ENCODE peak calls at places on chromosomes 11 and 22, in ten cellular contexts. One of them, this sample, is unnamed.

GRCh38 chr11:125170001-125170405 is 5.5 kb downstream of the PKNOX2 start:
- DNase-seq in fibroblast of lung: no peak
- DNase-seq in sigmoid colon: peak; percentile 67
- DNase-seq in GM23338: peak; percentile 30
- DNase-seq in body of pancreas: peak; percentile 32
- DNase-seq in OCI-LY7: no peak
- DNase-seq in bronchial epithelial cell: no peak
- DNase-seq in PC-9: no peak
- DNase-seq in type B pancreatic cell: no peak
- DNase-seq in B cell: no peak
- DNase-seq in this sample: no peak

GRCh38 chr11:13247606-13248320 is 29.8 kb upstream of the BMAL1 start:
- DNase-seq in fibroblast of lung: no peak
- DNase-seq in sigmoid colon: no peak
- DNase-seq in GM23338: no peak
- DNase-seq in body of pancreas: no peak
- DNase-seq in OCI-LY7: no peak
- DNase-seq in bronchial epithelial cell: no peak
- DNase-seq in PC-9: no peak
- DNase-seq in type B pancreatic cell: no peak
- DNase-seq in B cell: no peak
- DNase-seq in this sample: no peak

GRCh38 chr22:28268176-28268575 is 349.1 kb upstream of the PITPNB start:
- DNase-seq in fibroblast of lung: no peak
- DNase-seq in sigmoid colon: no peak
- DNase-seq in GM23338: no peak
- DNase-seq in body of pancreas: no peak
- DNase-seq in OCI-LY7: no peak
- DNase-seq in bronchial epithelial cell: no peak
- DNase-seq in PC-9: no peak
- DNase-seq in type B pancreatic cell: no peak
- DNase-seq in B cell: no peak
- DNase-seq in this sample: no peak

GRCh38 chr11:34565417-34566208 is 52.0 kb upstream of the ELF5 start:
- DNase-seq in fibroblast of lung: no peak
- DNase-seq in sigmoid colon: no peak
- DNase-seq in GM23338: peak; percentile 78
- DNase-seq in body of pancreas: peak; percentile 26
- DNase-seq in OCI-LY7: peak; percentile 5
- DNase-seq in bronchial epithelial cell: no peak
- DNase-seq in PC-9: no peak
- DNase-seq in type B pancreatic cell: no peak
- DNase-seq in B cell: no peak
- DNase-seq in this sample: peak; percentile 44

GRCh38 chr11:123302751-123303195 is 107.7 kb upstream of the CLMP start:
- DNase-seq in fibroblast of lung: peak; percentile 18
- DNase-seq in sigmoid colon: no peak
- DNase-seq in GM23338: peak; percentile 38
- DNase-seq in body of pancreas: no peak
- DNase-seq in OCI-LY7: peak; percentile 8
- DNase-seq in bronchial epithelial cell: peak; percentile 49
- DNase-seq in PC-9: no peak
- DNase-seq in type B pancreatic cell: no peak
- DNase-seq in B cell: no peak
- DNase-seq in this sample: peak; percentile 9

GRCh38 chr22:49072996-49073645 is 754.6 kb downstream of the BRD1 start:
- DNase-seq in fibroblast of lung: no peak
- DNase-seq in sigmoid colon: peak; percentile 26
- DNase-seq in GM23338: no peak
- DNase-seq in body of pancreas: no peak
- DNase-seq in OCI-LY7: no peak
- DNase-seq in bronchial epithelial cell: no peak
- DNase-seq in PC-9: no peak
- DNase-seq in type B pancreatic cell: no peak
- DNase-seq in B cell: no peak
- DNase-seq in this sample: no peak

GRCh38 chr11:534592-535518 is 521 bp downstream of the HRAS start:
- DNase-seq in fibroblast of lung: peak; percentile 9
- DNase-seq in sigmoid colon: no peak
- DNase-seq in GM23338: peak; percentile 44
- DNase-seq in body of pancreas: peak; percentile 49
- DNase-seq in OCI-LY7: peak; percentile 54
- DNase-seq in bronchial epithelial cell: peak; percentile 89
- DNase-seq in PC-9: no peak
- DNase-seq in type B pancreatic cell: peak; percentile 76
- DNase-seq in B cell: peak; percentile 68
- DNase-seq in this sample: peak; percentile 85

GRCh38 chr22:26535499-26535898 is 23.2 kb upstream of the TFIP11 start:
- DNase-seq in fibroblast of lung: no peak
- DNase-seq in sigmoid colon: no peak
- DNase-seq in GM23338: no peak
- DNase-seq in body of pancreas: no peak
- DNase-seq in OCI-LY7: peak; percentile 92
- DNase-seq in bronchial epithelial cell: no peak
- DNase-seq in PC-9: no peak
- DNase-seq in type B pancreatic cell: no peak
- DNase-seq in B cell: no peak
- DNase-seq in this sample: no peak

GRCh38 chr11:97964332-97965004 is 1056.3 kb upstream of the CNTN5 start:
- DNase-seq in fibroblast of lung: no peak
- DNase-seq in sigmoid colon: no peak
- DNase-seq in GM23338: no peak
- DNase-seq in body of pancreas: no peak
- DNase-seq in OCI-LY7: no peak
- DNase-seq in bronchial epithelial cell: no peak
- DNase-seq in PC-9: no peak
- DNase-seq in type B pancreatic cell: no peak
- DNase-seq in B cell: no peak
- DNase-seq in this sample: no peak

GRCh38 chr11:110891411-110891810 is 179.2 kb upstream of the ARHGAP20 start:
- DNase-seq in fibroblast of lung: peak; percentile 93
- DNase-seq in sigmoid colon: no peak
- DNase-seq in GM23338: no peak
- DNase-seq in body of pancreas: no peak
- DNase-seq in OCI-LY7: no peak
- DNase-seq in bronchial epithelial cell: peak; percentile 47
- DNase-seq in PC-9: no peak
- DNase-seq in type B pancreatic cell: no peak
- DNase-seq in B cell: no peak
- DNase-seq in this sample: peak; percentile 29

GRCh38 chr11:134045799-134046635 is 22.9 kb upstream of the JAM3 start:
- DNase-seq in fibroblast of lung: no peak
- DNase-seq in sigmoid colon: peak; percentile 83
- DNase-seq in GM23338: peak; percentile 68
- DNase-seq in body of pancreas: peak; percentile 19
- DNase-seq in OCI-LY7: no peak
- DNase-seq in bronchial epithelial cell: no peak
- DNase-seq in PC-9: no peak
- DNase-seq in type B pancreatic cell: no peak
- DNase-seq in B cell: no peak
- DNase-seq in this sample: peak; percentile 42

GRCh38 chr11:33716236-33716635 is 15.6 kb upstream of the C11orf91 start:
- DNase-seq in fibroblast of lung: peak; percentile 60
- DNase-seq in sigmoid colon: no peak
- DNase-seq in GM23338: peak; percentile 44
- DNase-seq in body of pancreas: peak; percentile 32
- DNase-seq in OCI-LY7: peak; percentile 36
- DNase-seq in bronchial epithelial cell: peak; percentile 69
- DNase-seq in PC-9: peak; percentile 69
- DNase-seq in type B pancreatic cell: no peak
- DNase-seq in B cell: no peak
- DNase-seq in this sample: peak; percentile 86

GRCh38 chr22:43185860-43186261 is 1.1 kb downstream of the TTLL12 start:
- DNase-seq in fibroblast of lung: peak; percentile 28
- DNase-seq in sigmoid colon: peak; percentile 82
- DNase-seq in GM23338: peak; percentile 43
- DNase-seq in body of pancreas: peak; percentile 87
- DNase-seq in OCI-LY7: peak; percentile 19
- DNase-seq in bronchial epithelial cell: peak; percentile 17
- DNase-seq in PC-9: no peak
- DNase-seq in type B pancreatic cell: no peak
- DNase-seq in B cell: no peak
- DNase-seq in this sample: peak; percentile 65

GRCh38 chr11:105577645-105578044 is 32.2 kb upstream of the GRIA4 start:
- DNase-seq in fibroblast of lung: peak; percentile 64
- DNase-seq in sigmoid colon: no peak
- DNase-seq in GM23338: no peak
- DNase-seq in body of pancreas: no peak
- DNase-seq in OCI-LY7: no peak
- DNase-seq in bronchial epithelial cell: peak; percentile 41
- DNase-seq in PC-9: no peak
- DNase-seq in type B pancreatic cell: no peak
- DNase-seq in B cell: no peak
- DNase-seq in this sample: no peak

GRCh38 chr11:105582497-105582896 is 27.4 kb upstream of the GRIA4 start:
- DNase-seq in fibroblast of lung: no peak
- DNase-seq in sigmoid colon: no peak
- DNase-seq in GM23338: no peak
- DNase-seq in body of pancreas: no peak
- DNase-seq in OCI-LY7: no peak
- DNase-seq in bronchial epithelial cell: peak; percentile 2
- DNase-seq in PC-9: no peak
- DNase-seq in type B pancreatic cell: no peak
- DNase-seq in B cell: no peak
- DNase-seq in this sample: peak; percentile 34

GRCh38 chr11:105579111-105579510 is 30.8 kb upstream of the GRIA4 start:
- DNase-seq in fibroblast of lung: no peak
- DNase-seq in sigmoid colon: no peak
- DNase-seq in GM23338: no peak
- DNase-seq in body of pancreas: no peak
- DNase-seq in OCI-LY7: no peak
- DNase-seq in bronchial epithelial cell: no peak
- DNase-seq in PC-9: no peak
- DNase-seq in type B pancreatic cell: no peak
- DNase-seq in B cell: no peak
- DNase-seq in this sample: no peak
- TF ChIP-seq CTCF in fibroblast of lung: no peak
- TF ChIP-seq CTCF in sigmoid colon: no peak
- TF ChIP-seq CTCF in GM23338: peak; percentile 11
- TF ChIP-seq CTCF in body of pancreas: no peak
- TF ChIP-seq CTCF in OCI-LY7: no peak
- TF ChIP-seq CTCF in bronchial epithelial cell: no peak
- TF ChIP-seq CTCF in PC-9: no peak
- TF ChIP-seq CTCF in type B pancreatic cell: peak; percentile 40
- TF ChIP-seq CTCF in B cell: no peak
- TF ChIP-seq CTCF in this sample: no peak

DNA sequence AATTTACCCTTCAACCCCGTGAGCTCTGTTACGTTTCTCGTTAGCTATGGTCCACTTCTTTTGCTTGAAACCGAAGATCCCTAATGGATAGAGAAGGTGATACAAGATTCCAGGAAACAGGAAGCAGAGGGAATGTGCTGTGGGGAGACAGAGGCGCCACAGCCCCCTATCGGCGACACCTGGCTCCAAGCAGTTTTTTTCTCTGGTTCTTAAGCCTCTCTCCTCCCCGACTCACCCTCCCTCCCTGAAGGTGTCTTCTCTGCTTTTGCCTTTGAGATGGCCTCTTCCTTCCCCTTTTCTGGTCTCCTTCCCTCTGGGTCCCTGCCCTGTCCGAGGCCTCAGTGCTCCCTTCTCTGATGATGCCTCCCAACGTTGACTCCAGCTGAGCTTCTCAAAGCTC is 14.2 kb upstream of the APOBEC3A start:
- DNase-seq in fibroblast of lung: no peak
- DNase-seq in sigmoid colon: no peak
- DNase-seq in GM23338: peak; percentile 47
- DNase-seq in body of pancreas: peak; percentile 5
- DNase-seq in OCI-LY7: no peak
- DNase-seq in bronchial epithelial cell: no peak
- DNase-seq in PC-9: no peak
- DNase-seq in type B pancreatic cell: no peak
- DNase-seq in B cell: peak; percentile 28
- DNase-seq in this sample: no peak
- TF ChIP-seq CTCF in fibroblast of lung: no peak
- TF ChIP-seq CTCF in sigmoid colon: no peak
- TF ChIP-seq CTCF in GM23338: peak; percentile 33
- TF ChIP-seq CTCF in body of pancreas: no peak
- TF ChIP-seq CTCF in OCI-LY7: no peak
- TF ChIP-seq CTCF in bronchial epithelial cell: no peak
- TF ChIP-seq CTCF in PC-9: no peak
- TF ChIP-seq CTCF in type B pancreatic cell: no peak
- TF ChIP-seq CTCF in B cell: no peak
- TF ChIP-seq CTCF in this sample: no peak

GRCh38 chr11:45269678-45270077 is 16.5 kb downstream of the SYT13 start:
- DNase-seq in fibroblast of lung: no peak
- DNase-seq in sigmoid colon: no peak
- DNase-seq in GM23338: no peak
- DNase-seq in body of pancreas: no peak
- DNase-seq in OCI-LY7: no peak
- DNase-seq in bronchial epithelial cell: no peak
- DNase-seq in PC-9: no peak
- DNase-seq in type B pancreatic cell: no peak
- DNase-seq in B cell: no peak
- DNase-seq in this sample: no peak

GRCh38 chr11:45267660-45268340 is 18.3 kb downstream of the SYT13 start:
- DNase-seq in fibroblast of lung: no peak
- DNase-seq in sigmoid colon: no peak
- DNase-seq in GM23338: no peak
- DNase-seq in body of pancreas: no peak
- DNase-seq in OCI-LY7: no peak
- DNase-seq in bronchial epithelial cell: no peak
- DNase-seq in PC-9: no peak
- DNase-seq in type B pancreatic cell: no peak
- DNase-seq in B cell: no peak
- DNase-seq in this sample: no peak

GRCh38 chr11:45264839-45265515 is 21.2 kb downstream of the SYT13 start:
- DNase-seq in fibroblast of lung: peak; percentile 76
- DNase-seq in sigmoid colon: no peak
- DNase-seq in GM23338: no peak
- DNase-seq in body of pancreas: no peak
- DNase-seq in OCI-LY7: no peak
- DNase-seq in bronchial epithelial cell: peak; percentile 95
- DNase-seq in PC-9: no peak
- DNase-seq in type B pancreatic cell: no peak
- DNase-seq in B cell: no peak
- DNase-seq in this sample: peak; percentile 82

GRCh38 chr11:45265963-45266692 is 20.0 kb downstream of the SYT13 start:
- DNase-seq in fibroblast of lung: no peak
- DNase-seq in sigmoid colon: no peak
- DNase-seq in GM23338: no peak
- DNase-seq in body of pancreas: no peak
- DNase-seq in OCI-LY7: no peak
- DNase-seq in bronchial epithelial cell: peak; percentile 73
- DNase-seq in PC-9: no peak
- DNase-seq in type B pancreatic cell: no peak
- DNase-seq in B cell: no peak
- DNase-seq in this sample: no peak

GRCh38 chr11:45266693-45267451 is 19.3 kb downstream of the SYT13 start:
- DNase-seq in fibroblast of lung: no peak
- DNase-seq in sigmoid colon: no peak
- DNase-seq in GM23338: peak; percentile 87
- DNase-seq in body of pancreas: no peak
- DNase-seq in OCI-LY7: peak; percentile 30
- DNase-seq in bronchial epithelial cell: no peak
- DNase-seq in PC-9: no peak
- DNase-seq in type B pancreatic cell: no peak
- DNase-seq in B cell: no peak
- DNase-seq in this sample: no peak
- TF ChIP-seq CTCF in fibroblast of lung: no peak
- TF ChIP-seq CTCF in sigmoid colon: no peak
- TF ChIP-seq CTCF in GM23338: peak; percentile 89
- TF ChIP-seq CTCF in body of pancreas: no peak
- TF ChIP-seq CTCF in OCI-LY7: peak; percentile 77
- TF ChIP-seq CTCF in bronchial epithelial cell: peak; percentile 25
- TF ChIP-seq CTCF in PC-9: peak; percentile 45
- TF ChIP-seq CTCF in type B pancreatic cell: peak; percentile 67
- TF ChIP-seq CTCF in B cell: no peak
- TF ChIP-seq CTCF in this sample: peak; percentile 23

GRCh38 chr11:128894685-128895084 is 3.5 kb downstream of the KCNJ5 start:
- DNase-seq in fibroblast of lung: no peak
- DNase-seq in sigmoid colon: peak; percentile 53
- DNase-seq in GM23338: no peak
- DNase-seq in body of pancreas: peak; percentile 97
- DNase-seq in OCI-LY7: no peak
- DNase-seq in bronchial epithelial cell: no peak
- DNase-seq in PC-9: no peak
- DNase-seq in type B pancreatic cell: no peak
- DNase-seq in B cell: no peak
- DNase-seq in this sample: no peak
- TF ChIP-seq CTCF in fibroblast of lung: no peak
- TF ChIP-seq CTCF in sigmoid colon: no peak
- TF ChIP-seq CTCF in GM23338: no peak
- TF ChIP-seq CTCF in body of pancreas: no peak
- TF ChIP-seq CTCF in OCI-LY7: no peak
- TF ChIP-seq CTCF in bronchial epithelial cell: no peak
- TF ChIP-seq CTCF in PC-9: no peak
- TF ChIP-seq CTCF in type B pancreatic cell: no peak
- TF ChIP-seq CTCF in B cell: no peak
- TF ChIP-seq CTCF in this sample: no peak